ENCODE peak calls at places on chromosomes 6 and 20, in four cellular contexts. One of them, this sample, is unnamed.

GRCh38 chr6:130298258-130298657 is 67.6 kb upstream of the TMEM200A start:
- DNase-seq in HTR-8/SVneo: no peak
- DNase-seq in SJSA1: no peak
- DNase-seq in activated gamma-delta T cell treated with Interleukin-2 at 50 U/mL for 16 hours: no peak
- DNase-seq in this sample: no peak

GRCh38 chr20:23151008-23151703 is 65.0 kb upstream of the CD93 start:
- DNase-seq in HTR-8/SVneo: no peak
- DNase-seq in SJSA1: no peak
- DNase-seq in activated gamma-delta T cell treated with Interleukin-2 at 50 U/mL for 16 hours: no peak
- DNase-seq in this sample: no peak

GRCh38 chr6:98827295-98828159 is 6.8 kb upstream of the POU3F2 start:
- DNase-seq in HTR-8/SVneo: no peak
- DNase-seq in SJSA1: no peak
- DNase-seq in activated gamma-delta T cell treated with Interleukin-2 at 50 U/mL for 16 hours: no peak
- DNase-seq in this sample: peak

GRCh38 chr6:32095338-32096086 is 13.6 kb downstream of the TNXB start:
- DNase-seq in HTR-8/SVneo: no peak
- DNase-seq in SJSA1: no peak
- DNase-seq in activated gamma-delta T cell treated with Interleukin-2 at 50 U/mL for 16 hours: no peak
- DNase-seq in this sample: no peak

GRCh38 chr20:21214431-21214830 is 88.5 kb downstream of the KIZ start:
- DNase-seq in HTR-8/SVneo: no peak
- DNase-seq in SJSA1: no peak
- DNase-seq in activated gamma-delta T cell treated with Interleukin-2 at 50 U/mL for 16 hours: no peak
- DNase-seq in this sample: no peak

GRCh38 chr20:57627972-57628650 is 7.9 kb upstream of the ZBP1 start:
- DNase-seq in HTR-8/SVneo: no peak
- DNase-seq in SJSA1: no peak
- DNase-seq in activated gamma-delta T cell treated with Interleukin-2 at 50 U/mL for 16 hours: peak
- DNase-seq in this sample: no peak

GRCh38 chr20:59772931-59773913 is 160.2 kb downstream of the SYCP2 start:
- DNase-seq in HTR-8/SVneo: no peak
- DNase-seq in SJSA1: peak
- DNase-seq in activated gamma-delta T cell treated with Interleukin-2 at 50 U/mL for 16 hours: no peak
- DNase-seq in this sample: no peak

GRCh38 chr6:131476362-131476761 is 96.7 kb upstream of the ARG1 start:
- DNase-seq in HTR-8/SVneo: no peak
- DNase-seq in SJSA1: no peak
- DNase-seq in activated gamma-delta T cell treated with Interleukin-2 at 50 U/mL for 16 hours: no peak
- DNase-seq in this sample: no peak

GRCh38 chr6:135251416-135251815 is 70.3 kb downstream of the MYB start:
- DNase-seq in HTR-8/SVneo: no peak
- DNase-seq in SJSA1: no peak
- DNase-seq in activated gamma-delta T cell treated with Interleukin-2 at 50 U/mL for 16 hours: no peak
- DNase-seq in this sample: peak

GRCh38 chr6:32962427-32962826 is 6.0 kb upstream of the BRD2 start:
- DNase-seq in HTR-8/SVneo: no peak
- DNase-seq in SJSA1: no peak
- DNase-seq in activated gamma-delta T cell treated with Interleukin-2 at 50 U/mL for 16 hours: no peak
- DNase-seq in this sample: no peak

GRCh38 chr20:46408281-46408731 is 1.9 kb upstream of the ELMO2 start:
- DNase-seq in HTR-8/SVneo: no peak
- DNase-seq in SJSA1: no peak
- DNase-seq in activated gamma-delta T cell treated with Interleukin-2 at 50 U/mL for 16 hours: no peak
- DNase-seq in this sample: no peak

GRCh38 chr20:42125426-42125825 is 507.2 kb upstream of the CHD6 start:
- DNase-seq in HTR-8/SVneo: no peak
- DNase-seq in SJSA1: no peak
- DNase-seq in activated gamma-delta T cell treated with Interleukin-2 at 50 U/mL for 16 hours: no peak
- DNase-seq in this sample: no peak

GRCh38 chr6:112311950-112312547 is 35.1 kb upstream of the RFPL4B start:
- DNase-seq in HTR-8/SVneo: peak
- DNase-seq in SJSA1: no peak
- DNase-seq in activated gamma-delta T cell treated with Interleukin-2 at 50 U/mL for 16 hours: peak
- DNase-seq in this sample: no peak

GRCh38 chr20:23146111-23146640 is 60.1 kb upstream of the CD93 start:
- DNase-seq in HTR-8/SVneo: no peak
- DNase-seq in SJSA1: no peak
- DNase-seq in activated gamma-delta T cell treated with Interleukin-2 at 50 U/mL for 16 hours: no peak
- DNase-seq in this sample: no peak

GRCh38 chr20:54163402-54163801 is 10.4 kb downstream of the CYP24A1 start:
- DNase-seq in HTR-8/SVneo: no peak
- DNase-seq in SJSA1: no peak
- DNase-seq in activated gamma-delta T cell treated with Interleukin-2 at 50 U/mL for 16 hours: no peak
- DNase-seq in this sample: no peak

GRCh38 chr6:159212026-159212425 is 42.8 kb downstream of the FNDC1 start:
- DNase-seq in HTR-8/SVneo: no peak
- DNase-seq in SJSA1: no peak
- DNase-seq in activated gamma-delta T cell treated with Interleukin-2 at 50 U/mL for 16 hours: no peak
- DNase-seq in this sample: no peak

GRCh38 chr6:148068391-148068790 is 274.2 kb upstream of the SASH1 start:
- DNase-seq in HTR-8/SVneo: no peak
- DNase-seq in SJSA1: no peak
- DNase-seq in activated gamma-delta T cell treated with Interleukin-2 at 50 U/mL for 16 hours: no peak
- DNase-seq in this sample: no peak

GRCh38 chr6:44649365-44650025 is 262.0 kb downstream of the CDC5L start:
- DNase-seq in HTR-8/SVneo: no peak
- DNase-seq in SJSA1: no peak
- DNase-seq in activated gamma-delta T cell treated with Interleukin-2 at 50 U/mL for 16 hours: no peak
- DNase-seq in this sample: no peak

GRCh38 chr6:36286858-36287257 is 17.0 kb downstream of the PNPLA1 start:
- DNase-seq in HTR-8/SVneo: no peak
- DNase-seq in SJSA1: no peak
- DNase-seq in activated gamma-delta T cell treated with Interleukin-2 at 50 U/mL for 16 hours: no peak
- DNase-seq in this sample: no peak

GRCh38 chr6:145668844-145669243 is 66.5 kb downstream of the EPM2A start:
- DNase-seq in HTR-8/SVneo: no peak
- DNase-seq in SJSA1: no peak
- DNase-seq in activated gamma-delta T cell treated with Interleukin-2 at 50 U/mL for 16 hours: no peak
- DNase-seq in this sample: no peak

GRCh38 chr20:49336786-49337185 is 58.9 kb upstream of the ZNFX1 start:
- DNase-seq in HTR-8/SVneo: no peak
- DNase-seq in SJSA1: no peak
- DNase-seq in activated gamma-delta T cell treated with Interleukin-2 at 50 U/mL for 16 hours: no peak
- DNase-seq in this sample: no peak

GRCh38 chr6:113664909-113665308 is 192.2 kb upstream of the MARCKS start:
- DNase-seq in HTR-8/SVneo: no peak
- DNase-seq in SJSA1: no peak
- DNase-seq in activated gamma-delta T cell treated with Interleukin-2 at 50 U/mL for 16 hours: no peak
- DNase-seq in this sample: no peak

GRCh38 chr6:10725716-10726115 is 2.8 kb downstream of the TMEM14C start:
- DNase-seq in HTR-8/SVneo: no peak
- DNase-seq in SJSA1: no peak
- DNase-seq in activated gamma-delta T cell treated with Interleukin-2 at 50 U/mL for 16 hours: no peak
- DNase-seq in this sample: no peak

GRCh38 chr6:106792536-106793236 is 163.3 kb downstream of the QRSL1 start:
- DNase-seq in HTR-8/SVneo: no peak
- DNase-seq in SJSA1: no peak
- DNase-seq in activated gamma-delta T cell treated with Interleukin-2 at 50 U/mL for 16 hours: no peak
- DNase-seq in this sample: no peak